ENCODE peak calls at places on chromosome 1, in five cellular contexts. One of them, this sample, is unnamed.
A peak's percentile ranks its signal among the peaks of the same experiment; 100 is the strongest.

GRCh38 chr1:42957880-42958487 is 684 bp downstream of the SLC2A1 start:
- DNase-seq in H9: no peak
- DNase-seq in mesendoderm: peak; percentile 74
- DNase-seq in neuronal stem cell: peak; percentile 59
- DNase-seq in mesenchymal stem cell: peak; percentile 69
- DNase-seq in this sample: peak; percentile 40

GRCh38 chr1:109113787-109114568 is at the start of gene ELAPOR1:
- DNase-seq in H9: peak; percentile 80
- DNase-seq in mesendoderm: peak; percentile 69
- DNase-seq in neuronal stem cell: peak; percentile 44
- DNase-seq in mesenchymal stem cell: no peak
- DNase-seq in this sample: peak; percentile 19

GRCh38 chr1:93113127-93113526 is 34.0 kb downstream of the MTF2 start:
- DNase-seq in H9: no peak
- DNase-seq in mesendoderm: peak; percentile 24
- DNase-seq in neuronal stem cell: no peak
- DNase-seq in mesenchymal stem cell: no peak
- DNase-seq in this sample: no peak

GRCh38 chr1:99503276-99503747 is 142.6 kb upstream of the PALMD start:
- DNase-seq in H9: no peak
- DNase-seq in mesendoderm: no peak
- DNase-seq in neuronal stem cell: no peak
- DNase-seq in mesenchymal stem cell: peak; percentile 84
- DNase-seq in this sample: peak; percentile 52

GRCh38 chr1:47924649-47925048 is 72.5 kb downstream of the TRABD2B start:
- DNase-seq in H9: no peak
- DNase-seq in mesendoderm: peak; percentile 14
- DNase-seq in neuronal stem cell: no peak
- DNase-seq in mesenchymal stem cell: no peak
- DNase-seq in this sample: no peak

GRCh38 chr1:6870571-6870970 is 85.3 kb downstream of the CAMTA1 start:
- DNase-seq in H9: no peak
- DNase-seq in mesendoderm: no peak
- DNase-seq in neuronal stem cell: no peak
- DNase-seq in mesenchymal stem cell: peak; percentile 57
- DNase-seq in this sample: peak; percentile 53

GRCh38 chr1:186474208-186474607 is 13.3 kb upstream of the PDC start:
- DNase-seq in H9: no peak
- DNase-seq in mesendoderm: peak; percentile 19
- DNase-seq in neuronal stem cell: no peak
- DNase-seq in mesenchymal stem cell: peak; percentile 70
- DNase-seq in this sample: peak; percentile 78

GRCh38 chr1:156664046-156664948 is 12.9 kb downstream of the NES start:
- DNase-seq in H9: peak; percentile 61
- DNase-seq in mesendoderm: peak; percentile 93
- DNase-seq in neuronal stem cell: no peak
- DNase-seq in mesenchymal stem cell: peak; percentile 74
- DNase-seq in this sample: peak; percentile 58

GRCh38 chr1:22710688-22711024 is at the start of gene EPHB2:
- DNase-seq in H9: no peak
- DNase-seq in mesendoderm: no peak
- DNase-seq in neuronal stem cell: no peak
- DNase-seq in mesenchymal stem cell: peak; percentile 53
- DNase-seq in this sample: peak; percentile 39

GRCh38 chr1:205567716-205568115 is 63.2 kb downstream of the CDK18 start:
- DNase-seq in H9: no peak
- DNase-seq in mesendoderm: no peak
- DNase-seq in neuronal stem cell: no peak
- DNase-seq in mesenchymal stem cell: no peak
- DNase-seq in this sample: no peak

GRCh38 chr1:59150537-59151386 is 146.1 kb upstream of the FGGY start:
- DNase-seq in H9: no peak
- DNase-seq in mesendoderm: peak; percentile 65
- DNase-seq in neuronal stem cell: no peak
- DNase-seq in mesenchymal stem cell: peak; percentile 100
- DNase-seq in this sample: peak; percentile 100

GRCh38 chr1:86472165-86472564 is 3.4 kb downstream of the CLCA1 start:
- DNase-seq in H9: no peak
- DNase-seq in mesendoderm: no peak
- DNase-seq in neuronal stem cell: no peak
- DNase-seq in mesenchymal stem cell: no peak
- DNase-seq in this sample: no peak

GRCh38 chr1:196433000-196433399 is 175.2 kb downstream of the KCNT2 start:
- DNase-seq in H9: no peak
- DNase-seq in mesendoderm: no peak
- DNase-seq in neuronal stem cell: no peak
- DNase-seq in mesenchymal stem cell: peak; percentile 22
- DNase-seq in this sample: peak; percentile 4

GRCh38 chr1:54879872-54880271 is 7.1 kb downstream of the DHCR24 start:
- DNase-seq in H9: no peak
- DNase-seq in mesendoderm: no peak
- DNase-seq in neuronal stem cell: no peak
- DNase-seq in mesenchymal stem cell: no peak
- DNase-seq in this sample: no peak

GRCh38 chr1:116299248-116299647 is 73.8 kb upstream of the ATP1A1 start:
- DNase-seq in H9: no peak
- DNase-seq in mesendoderm: no peak
- DNase-seq in neuronal stem cell: no peak
- DNase-seq in mesenchymal stem cell: no peak
- DNase-seq in this sample: no peak

GRCh38 chr1:150999051-150999674 is 7.5 kb downstream of the MINDY1 start:
- DNase-seq in H9: no peak
- DNase-seq in mesendoderm: no peak
- DNase-seq in neuronal stem cell: no peak
- DNase-seq in mesenchymal stem cell: peak; percentile 93
- DNase-seq in this sample: peak; percentile 87

GRCh38 chr1:68454534-68454933 is 4.8 kb upstream of the RPE65 start:
- DNase-seq in H9: no peak
- DNase-seq in mesendoderm: peak; percentile 59
- DNase-seq in neuronal stem cell: no peak
- DNase-seq in mesenchymal stem cell: no peak
- DNase-seq in this sample: no peak

GRCh38 chr1:10734900-10735602 is 61.4 kb downstream of the CASZ1 start:
- DNase-seq in H9: no peak
- DNase-seq in mesendoderm: peak; percentile 27
- DNase-seq in neuronal stem cell: peak; percentile 44
- DNase-seq in mesenchymal stem cell: no peak
- DNase-seq in this sample: no peak

GRCh38 chr1:84724128-84724860 is 34.0 kb upstream of the SSX2IP start:
- DNase-seq in H9: peak; percentile 86
- DNase-seq in mesendoderm: peak; percentile 77
- DNase-seq in neuronal stem cell: no peak
- DNase-seq in mesenchymal stem cell: no peak
- DNase-seq in this sample: no peak

GRCh38 chr1:110542730-110543129 is 23.8 kb upstream of the KCNA10 start:
- DNase-seq in H9: no peak
- DNase-seq in mesendoderm: peak; percentile 49
- DNase-seq in neuronal stem cell: peak; percentile 62
- DNase-seq in mesenchymal stem cell: peak; percentile 53
- DNase-seq in this sample: peak; percentile 43

GRCh38 chr1:244920911-244921310 is 56.6 kb upstream of the HNRNPU start:
- DNase-seq in H9: no peak
- DNase-seq in mesendoderm: no peak
- DNase-seq in neuronal stem cell: no peak
- DNase-seq in mesenchymal stem cell: peak; percentile 33
- DNase-seq in this sample: peak; percentile 30

GRCh38 chr1:42660907-42661500 is 2.8 kb downstream of the PPIH start:
- DNase-seq in H9: no peak
- DNase-seq in mesendoderm: no peak
- DNase-seq in neuronal stem cell: no peak
- DNase-seq in mesenchymal stem cell: no peak
- DNase-seq in this sample: no peak

GRCh38 chr1:178724734-178725602 is at the start of gene RALGPS2:
- DNase-seq in H9: peak; percentile 81
- DNase-seq in mesendoderm: peak; percentile 90
- DNase-seq in neuronal stem cell: peak; percentile 81
- DNase-seq in mesenchymal stem cell: peak; percentile 74
- DNase-seq in this sample: peak; percentile 67
- H4K8ac ChIP-seq in H9: no peak within 1 kb of the TSS
- H4K8ac ChIP-seq in mesendoderm: peak within 1 kb of the TSS; percentile 28
- H4K8ac ChIP-seq in neuronal stem cell: no peak within 1 kb of the TSS
- H4K8ac ChIP-seq in mesenchymal stem cell: peak within 1 kb of the TSS; percentile 94
- H4K8ac ChIP-seq in this sample: peak within 1 kb of the TSS; percentile 27

DNA sequence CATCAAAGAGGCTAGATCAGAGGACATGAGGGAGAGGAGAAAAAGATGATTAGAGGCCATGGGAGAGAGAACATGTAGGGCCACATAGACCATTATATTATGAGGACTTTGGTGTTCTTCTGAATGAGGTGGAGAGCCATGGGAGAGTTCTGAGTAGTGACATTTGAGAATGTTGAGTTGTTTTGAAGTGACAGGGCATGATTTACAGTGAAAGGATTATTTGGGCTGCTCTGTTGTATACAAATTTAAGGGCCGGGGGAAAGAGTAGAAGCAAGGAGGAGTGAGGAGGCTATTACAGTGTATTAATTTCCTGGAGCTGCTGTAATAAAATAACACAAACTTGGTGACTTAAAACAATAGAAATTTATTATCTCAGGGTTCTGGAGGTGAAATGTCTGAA is 102.6 kb upstream of the RGS4 start:
- DNase-seq in H9: no peak
- DNase-seq in mesendoderm: no peak
- DNase-seq in neuronal stem cell: no peak
- DNase-seq in mesenchymal stem cell: no peak
- DNase-seq in this sample: no peak
- H3K23ac ChIP-seq in H9: no peak overlapping the region
- H3K23ac ChIP-seq in mesendoderm: no peak overlapping the region
- H3K23ac ChIP-seq in neuronal stem cell: no peak overlapping the region
- H3K23ac ChIP-seq in mesenchymal stem cell: no peak overlapping the region
- H3K23ac ChIP-seq in this sample: no peak overlapping the region

GRCh38 chr1:24971539-24971938 is 41.5 kb upstream of the RUNX3 start:
- DNase-seq in H9: no peak
- DNase-seq in mesendoderm: no peak
- DNase-seq in neuronal stem cell: no peak
- DNase-seq in mesenchymal stem cell: no peak
- DNase-seq in this sample: no peak
- H4K8ac ChIP-seq in H9: no peak overlapping the region
- H4K8ac ChIP-seq in mesendoderm: no peak overlapping the region
- H4K8ac ChIP-seq in neuronal stem cell: no peak overlapping the region
- H4K8ac ChIP-seq in mesenchymal stem cell: peak overlapping the region; percentile 65
- H4K8ac ChIP-seq in this sample: peak overlapping the region; percentile 85

GRCh38 chr1:21414002-21414401 is 25.9 kb upstream of the NBPF3 start:
- DNase-seq in H9: no peak
- DNase-seq in mesendoderm: no peak
- DNase-seq in neuronal stem cell: no peak
- DNase-seq in mesenchymal stem cell: no peak
- DNase-seq in this sample: no peak
- H3K23ac ChIP-seq in H9: no peak overlapping the region
- H3K23ac ChIP-seq in mesendoderm: no peak overlapping the region
- H3K23ac ChIP-seq in neuronal stem cell: no peak overlapping the region
- H3K23ac ChIP-seq in mesenchymal stem cell: no peak overlapping the region
- H3K23ac ChIP-seq in this sample: no peak overlapping the region

This sample was measured in IMR-90.